ENCODE peak calls at places on chromosome 17, in five cellular contexts. I, L, J, F and X are unnamed samples.

GRCh38 chr17:70084476-70084875 is 9.5 kb downstream of the KCNJ16 start:
- DNase-seq in I (no peak), F (no peak), J (no peak), L (no peak), X (no peak)

GRCh38 chr17:38363016-38363415 is 11.4 kb downstream of the SOCS7 start:
- DNase-seq in I (no peak), F (no peak), L (no peak), J (no peak), X (no peak)

GRCh38 chr17:44599298-44600175 is 42.3 kb downstream of the FZD2 start:
- DNase-seq in L (no peak), J (peak; percentile 22), F (no peak), I (peak; percentile 97), X (no peak)

GRCh38 chr17:40362696-40363479 is 1.6 kb downstream of the GJD3 start:
- DNase-seq in J (peak; percentile 87), F (peak; percentile 91), L (peak; percentile 79), I (peak; percentile 79), X (peak; percentile 91)

GRCh38 chr17:74987909-74988711 is 678 bp downstream of the CDR2L start:
- DNase-seq in F (peak; percentile 24), L (peak; percentile 68), I (peak; percentile 76), J (peak; percentile 88), X (peak; percentile 78)

GRCh38 chr17:14790518-14790917 is 474.6 kb downstream of the PMP22 start:
- DNase-seq in F (no peak), I (no peak), L (no peak), J (peak; percentile 43), X (peak; percentile 36)

GRCh38 chr17:40480501-40481003 is 20.9 kb downstream of the TNS4 start:
- DNase-seq in L (no peak), I (no peak), F (peak; percentile 83), J (no peak), X (no peak)

GRCh38 chr17:32496348-32497078 is 9.7 kb downstream of the CDK5R1 start:
- DNase-seq in I (peak; percentile 98), F (no peak), J (no peak), L (no peak), X (no peak)

GRCh38 chr17:12627177-12627629 is 38.5 kb upstream of the MYOCD start:
- DNase-seq in F (no peak), I (peak; percentile 92), L (peak; percentile 1), J (no peak), X (no peak)

GRCh38 chr17:879546-879945 is 97.4 kb downstream of the MRM3 start:
- DNase-seq in I (peak; percentile 66), J (peak; percentile 54), L (peak; percentile 81), F (peak; percentile 64), X (peak; percentile 45)

GRCh38 chr17:79628861-79629547 is 18.2 kb upstream of the RBFOX3 start:
- DNase-seq in J (no peak), I (no peak), F (no peak), L (no peak), X (no peak)

GRCh38 chr17:80891096-80892018 is 100.3 kb upstream of the CHMP6 start:
- DNase-seq in I (peak; percentile 95), L (peak; percentile 65), F (peak; percentile 76), J (peak; percentile 28), X (no peak)

GRCh38 chr17:59845595-59846390 is 47.0 kb downstream of the TUBD1 start:
- DNase-seq in I (peak; percentile 61), J (no peak), F (no peak), L (peak; percentile 39), X (no peak)

GRCh38 chr17:55062921-55063320 is 94.4 kb downstream of the STXBP4 start:
- DNase-seq in L (no peak), J (no peak), F (no peak), I (peak; percentile 28), X (no peak)

GRCh38 chr17:2064511-2064910 is 9.6 kb downstream of the HIC1 start:
- DNase-seq in J (no peak), L (no peak), I (peak; percentile 56), F (no peak), X (no peak)

GRCh38 chr17:38893113-38893512 is 23.3 kb downstream of the LASP1 start:
- DNase-seq in J (no peak), F (no peak), I (no peak), L (peak; percentile 19), X (no peak)

GRCh38 chr17:1787301-1787902 is 25.5 kb downstream of the SERPINF1 start:
- DNase-seq in F (no peak), J (no peak), L (peak; percentile 18), I (peak; percentile 96), X (no peak)

GRCh38 chr17:58315281-58315711 is 13.3 kb downstream of the TSPOAP1 start:
- DNase-seq in L (no peak), I (no peak), F (no peak), J (no peak), X (peak; percentile 9)

GRCh38 chr17:79047923-79048825 is 24.2 kb downstream of the C1QTNF1 start:
- DNase-seq in I (no peak), L (no peak), J (peak; percentile 39), F (no peak), X (no peak)

GRCh38 chr17:74354123-74354522 is 7.5 kb downstream of the BTBD17 start:
- DNase-seq in I (no peak), F (peak; percentile 73), J (peak; percentile 82), L (peak; percentile 77), X (peak; percentile 80)

GRCh38 chr17:40582328-40582901 is 17.1 kb upstream of the CCR7 start:
- DNase-seq in J (no peak), F (peak; percentile 61), L (no peak), I (no peak), X (no peak)

GRCh38 chr17:2975469-2975958 is 87.9 kb downstream of the OR1D5 start:
- DNase-seq in I (peak; percentile 54), F (no peak), J (no peak), L (no peak), X (no peak)

GRCh38 chr17:74852237-74853047 is 7.2 kb downstream of the GRIN2C start:
- DNase-seq in J (peak; percentile 66), F (peak; percentile 60), I (no peak), L (no peak), X (peak; percentile 52)

GRCh38 chr17:73359987-73360410 is 48.2 kb upstream of the CDC42EP4 start:
- DNase-seq in I (no peak), F (no peak), J (no peak), L (no peak), X (no peak)

GRCh38 chr17:50864747-50865059 is 1.5 kb downstream of the TOB1 start:
- DNase-seq in I (no peak), J (no peak), L (no peak), F (peak; percentile 24), X (no peak)

GRCh38 chr17:38459556-38459955 is 31.3 kb downstream of the ARHGAP23 start:
- DNase-seq in I (no peak), J (peak; percentile 51), L (peak; percentile 52), F (no peak), X (peak; percentile 72)

GRCh38 chr17:34990921-34991365 is 10.6 kb downstream of the LIG3 start:
- DNase-seq in L (no peak), I (no peak), F (no peak), J (no peak), X (no peak)

GRCh38 chr17:2084766-2085647 is 30.1 kb downstream of the HIC1 start:
- DNase-seq in L (no peak), I (peak; percentile 79), J (no peak), F (no peak), X (no peak)

GRCh38 chr17:80827646-80828643 is 163.7 kb upstream of the CHMP6 start:
- DNase-seq in I (no peak), F (no peak), J (peak; percentile 67), L (no peak), X (no peak)

GRCh38 chr17:2700031-2700490 is 11.5 kb downstream of the CLUH start:
- DNase-seq in I (no peak), J (no peak), L (no peak), F (no peak), X (peak; percentile 8)